ENCODE peak calls at places on chromosomes 7 and 10, in five cellular contexts. F, Y, A, P and T are unnamed samples.
A peak's percentile ranks its signal among the peaks of the same experiment; 100 is the strongest.

GRCh38 chr7:128304212-128304611 is 39.5 kb downstream of the RBM28 start:
- DNase-seq in F (no peak), Y (no peak), A (no peak), P (no peak), T (no peak)

GRCh38 chr10:76190871-76191270 is 759.4 kb downstream of the LRMDA start:
- DNase-seq in F (no peak), Y (no peak), A (no peak), P (no peak), T (no peak)

GRCh38 chr7:74143383-74143782 is 30.8 kb upstream of the EIF4H start:
- DNase-seq in F (no peak), Y (no peak), A (no peak), P (no peak), T (no peak)

GRCh38 chr10:61733358-61733940 is 70.7 kb downstream of the CABCOCO1 start:
- DNase-seq in F (no peak), Y (peak; percentile 12), A (no peak), P (peak; percentile 39), T (peak; percentile 13)

GRCh38 chr10:74825371-74826141 is 844 bp upstream of the KAT6B start:
- DNase-seq in F (no peak), Y (peak; percentile 67), A (no peak), P (no peak), T (no peak)

GRCh38 chr7:107879400-107880035 is 11.5 kb upstream of the DLD start:
- DNase-seq in F (peak; percentile 24), Y (no peak), A (no peak), P (peak; percentile 20), T (no peak)

GRCh38 chr10:49657606-49658005 is 21.8 kb upstream of the C10orf53 start:
- DNase-seq in F (no peak), Y (no peak), A (no peak), P (no peak), T (no peak)

GRCh38 chr7:66503551-66504031 is 125.1 kb upstream of the KCTD7 start:
- DNase-seq in F (no peak), Y (no peak), A (no peak), P (no peak), T (no peak)

GRCh38 chr10:131854579-131855335 is 46.1 kb upstream of the PPP2R2D start:
- DNase-seq in F (no peak), Y (no peak), A (no peak), P (no peak), T (no peak)

GRCh38 chr7:105648561-105649401 is 67.5 kb upstream of the EFCAB10 start:
- DNase-seq in F (peak; percentile 85), Y (no peak), A (no peak), P (no peak), T (no peak)

GRCh38 chr10:18659784-18660561 is 742 bp downstream of the ARL5B start:
- DNase-seq in F (peak; percentile 28), Y (no peak), A (no peak), P (no peak), T (no peak)

GRCh38 chr7:21345361-21345760 is 82.5 kb upstream of the SP4 start:
- DNase-seq in F (no peak), Y (no peak), A (no peak), P (no peak), T (no peak)

GRCh38 chr7:112067609-112068540 is 138.3 kb downstream of the DOCK4 start:
- DNase-seq in F (no peak), Y (no peak), A (no peak), P (no peak), T (no peak)

GRCh38 chr7:117970806-117971205 is 97.6 kb upstream of the CTTNBP2 start:
- DNase-seq in F (no peak), Y (no peak), A (no peak), P (no peak), T (no peak)

GRCh38 chr10:3763852-3764625 is 21.0 kb downstream of the KLF6 start:
- DNase-seq in F (no peak), Y (no peak), A (no peak), P (no peak), T (no peak)

GRCh38 chr7:70569335-70569819 is 562.6 kb upstream of the GALNT17 start:
- DNase-seq in F (peak; percentile 42), Y (no peak), A (no peak), P (no peak), T (no peak)

GRCh38 chr10:46304671-46305429 is 18.1 kb downstream of the ANTXRL start:
- DNase-seq in F (no peak), Y (no peak), A (no peak), P (no peak), T (no peak)

GRCh38 chr7:123437447-123437995 is 96.9 kb downstream of the IQUB start:
- DNase-seq in F (no peak), Y (no peak), A (no peak), P (no peak), T (no peak)

GRCh38 chr10:49375611-49376010 is 20.3 kb downstream of the DRGX start:
- DNase-seq in F (no peak), Y (no peak), A (no peak), P (no peak), T (no peak)

GRCh38 chr7:137760111-137760510 is 86.7 kb downstream of the DGKI start:
- DNase-seq in F (peak; percentile 4), Y (no peak), A (no peak), P (no peak), T (no peak)

GRCh38 chr7:134701272-134701671 is 54.6 kb downstream of the BPGM start:
- DNase-seq in F (no peak), Y (no peak), A (no peak), P (no peak), T (no peak)

GRCh38 chr7:5557920-5558401 is 134.3 kb upstream of the TNRC18 start:
- DNase-seq in F (no peak), Y (no peak), A (peak; percentile 82), P (no peak), T (no peak)

GRCh38 chr10:78777466-78778256 is 291.1 kb upstream of the ZMIZ1 start:
- DNase-seq in F (no peak), Y (no peak), A (no peak), P (no peak), T (no peak)

GRCh38 chr10:126686732-126687693 is 16.5 kb upstream of the C10orf90 start:
- DNase-seq in F (no peak), Y (no peak), A (no peak), P (no peak), T (no peak)

GRCh38 chr7:4661871-4662270 is 20.2 kb upstream of the FOXK1 start:
- DNase-seq in F (peak; percentile 49), Y (no peak), A (no peak), P (no peak), T (no peak)

GRCh38 chr10:113305871-113306270 is 247.0 kb upstream of the HABP2 start:
- DNase-seq in F (no peak), Y (no peak), A (no peak), P (no peak), T (no peak)